ENCODE peak calls at places on chromosomes 13 and 19, in ten cellular contexts. T is body of pancreas, Y is tibial nerve, N is stomach, F is A549, D is sigmoid colon, G is breast epithelium, C is H54, Q is lower leg skin, I is NB4. V is an unnamed sample.

GRCh38 chr19:31530781-31531180 is 181.5 kb upstream of the TSHZ3 start:
- DNase-seq in T (no peak), Y (no peak), N (no peak), F (no peak), D (no peak), G (no peak), C (no peak), Q (no peak), I (no peak), V (no peak)

GRCh38 chr19:55463583-55464031 is 944 bp downstream of the C19orf85 start:
- DNase-seq in T (no peak), Y (no peak), N (no peak), F (no peak), D (no peak), G (no peak), C (no peak), Q (no peak), I (no peak), V (no peak)

GRCh38 chr19:35822579-35822978 is 9.9 kb upstream of the PRODH2 start:
- DNase-seq in T (no peak), Y (no peak), N (no peak), F (no peak), D (no peak), G (no peak), C (no peak), Q (no peak), I (peak), V (no peak)

GRCh38 chr19:12790628-12791344 is 500 bp upstream of the JUNB start:
- DNase-seq in T (no peak), Y (no peak), N (no peak), F (no peak), D (no peak), G (no peak), C (no peak), Q (peak), I (no peak), V (no peak)

GRCh38 chr13:68588623-68589022 is 1358.5 kb upstream of the PCDH9 start:
- DNase-seq in T (no peak), Y (no peak), N (no peak), F (no peak), D (no peak), G (no peak), C (no peak), Q (no peak), I (peak), V (no peak)

GRCh38 chr19:39917561-39918182 is 16.8 kb downstream of the FCGBP start:
- DNase-seq in T (no peak), Y (no peak), N (peak), F (no peak), D (no peak), G (no peak), C (no peak), Q (no peak), I (no peak), V (no peak)

GRCh38 chr19:5621311-5621944 is 1.1 kb downstream of the SAFB2 start:
- DNase-seq in T (peak), Y (no peak), N (peak), F (no peak), D (peak), G (peak), C (no peak), Q (peak), I (no peak), V (peak)

GRCh38 chr13:28494861-28495585 is at the start of gene FLT1:
- DNase-seq in T (peak), Y (no peak), N (peak), F (no peak), D (no peak), G (no peak), C (no peak), Q (no peak), I (peak), V (no peak)

GRCh38 chr19:4310247-4311121 is 6.1 kb downstream of the FSD1 start:
- DNase-seq in T (no peak), Y (no peak), N (no peak), F (no peak), D (no peak), G (no peak), C (no peak), Q (no peak), I (no peak), V (no peak)

GRCh38 chr19:2097330-2098327 is 914 bp downstream of the IZUMO4 start:
- DNase-seq in T (peak), Y (no peak), N (no peak), F (no peak), D (peak), G (no peak), C (no peak), Q (no peak), I (no peak), V (peak)

DNA sequence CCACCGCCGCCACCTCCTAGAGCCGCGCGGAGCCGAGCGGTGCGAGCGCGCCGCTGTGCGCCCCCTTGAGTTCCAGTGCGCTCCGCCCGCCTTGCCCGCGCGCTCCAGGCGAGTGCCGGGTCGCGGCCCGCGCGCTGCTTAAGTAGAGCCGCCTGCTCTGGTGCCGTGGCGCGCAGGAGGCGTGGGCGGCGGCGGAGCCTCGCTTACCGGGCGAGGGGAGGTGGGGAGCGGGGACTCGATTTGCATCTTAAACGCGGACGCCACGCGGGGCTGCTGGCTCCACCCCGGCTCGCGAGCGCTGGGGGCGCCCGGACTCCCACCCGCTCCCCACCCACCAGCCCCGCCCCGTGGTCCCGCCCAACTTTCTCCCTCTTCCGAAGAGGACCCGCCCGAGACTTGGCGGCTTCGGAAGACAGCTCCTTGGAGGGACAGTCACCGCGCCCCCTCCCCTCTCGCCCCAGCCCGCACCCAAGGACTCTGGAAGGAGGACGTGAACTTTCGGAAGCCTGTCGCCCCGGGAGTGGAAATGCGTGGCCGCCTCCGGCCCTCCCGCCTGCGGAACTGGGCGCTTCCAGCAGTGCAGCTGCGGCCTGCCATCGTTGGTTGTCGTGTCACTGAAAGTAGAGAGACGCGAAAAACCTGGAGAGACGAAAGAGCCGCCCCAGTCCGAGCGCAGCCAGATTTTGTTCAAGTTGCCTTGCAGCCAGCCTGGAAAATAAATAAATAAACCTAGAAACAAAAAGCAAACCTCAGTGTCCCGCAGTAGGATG is at the start of gene KCTD12:
- DNase-seq in T (peak), Y (peak), N (peak), F (peak), D (peak), G (peak), C (peak), Q (peak), I (peak), V (peak)
- TF ChIP-seq POLR2A in T (peak), Y (peak), N (no peak), F (peak), D (peak), G (no peak), C (peak), Q (peak), I (no peak), V (peak)

DNA sequence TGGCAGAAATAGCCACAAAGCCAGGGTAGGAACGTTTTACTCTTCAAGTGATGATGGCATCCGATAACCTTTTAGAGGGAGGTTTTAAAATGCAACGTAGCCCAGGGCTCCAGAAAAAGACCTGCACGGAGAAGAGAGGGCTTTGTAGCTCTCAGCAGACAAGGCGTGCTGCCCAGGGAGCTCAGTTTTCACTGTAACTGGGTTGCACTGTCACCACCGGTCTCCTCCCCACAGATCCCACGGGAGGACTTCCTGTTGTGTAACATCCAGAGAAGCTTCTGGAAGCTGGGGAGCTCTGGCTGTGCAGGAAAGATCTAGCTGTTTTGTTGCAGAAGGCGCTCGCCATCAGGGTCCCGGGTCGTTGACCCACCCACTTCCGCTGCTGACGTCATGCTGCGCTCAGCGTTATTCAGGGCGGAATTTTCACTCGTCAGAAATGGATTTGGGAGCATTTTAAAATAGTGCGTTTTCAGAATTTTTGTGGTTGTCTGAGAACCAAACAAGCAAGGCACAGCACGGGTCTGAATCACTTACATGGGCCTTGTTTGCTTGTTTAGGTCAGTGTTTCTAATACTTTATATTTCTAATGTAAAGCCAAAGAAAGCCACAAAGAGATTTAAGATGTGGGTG is 50.8 kb downstream of the ATP11A start:
- DNase-seq in T (peak), Y (peak), N (peak), F (no peak), D (peak), G (peak), C (no peak), Q (peak), I (peak), V (no peak)
- TF ChIP-seq POLR2A in T (no peak), Y (no peak), N (no peak), F (no peak), D (no peak), G (no peak), C (no peak), Q (no peak), I (no peak), V (no peak)

DNA sequence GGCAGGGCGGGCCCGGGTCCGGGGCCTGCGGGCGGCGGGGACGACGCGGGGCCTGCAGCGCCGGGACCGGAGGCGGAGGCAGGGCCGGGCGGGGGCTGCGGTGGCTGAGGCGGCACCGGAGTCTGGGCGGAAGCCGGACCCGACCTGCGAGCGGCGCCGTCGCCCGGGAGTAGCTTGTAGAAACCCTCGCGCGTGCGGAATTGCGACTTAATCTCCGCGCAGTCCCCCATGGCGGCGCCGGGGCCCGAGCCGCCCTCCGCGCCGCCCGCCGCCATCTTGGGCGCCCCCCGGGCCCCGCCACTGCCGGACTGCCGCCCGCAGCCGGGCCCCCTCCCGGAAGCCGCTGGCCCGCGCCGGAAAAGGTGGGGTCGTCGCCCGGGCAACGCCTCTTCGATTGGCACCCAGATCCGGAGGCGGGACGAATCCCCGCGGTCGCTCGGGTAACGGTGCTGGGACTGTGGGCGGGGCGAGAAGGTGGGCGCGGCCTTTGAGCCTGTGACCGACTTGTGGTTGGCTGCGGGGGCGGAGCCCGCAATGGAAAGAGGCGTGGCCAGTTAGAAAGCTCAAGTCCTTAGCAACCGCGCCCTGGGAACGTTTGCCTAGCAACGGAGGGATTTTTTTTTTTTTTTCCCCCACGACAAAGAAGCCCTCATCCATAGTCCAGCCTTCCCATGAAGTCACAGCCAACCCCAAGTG is at the start of gene DMWD:
- DNase-seq in T (peak), Y (peak), N (peak), F (peak), D (peak), G (peak), C (peak), Q (peak), I (peak), V (peak)
- TF ChIP-seq POLR2A in T (peak), Y (peak), N (no peak), F (peak), D (no peak), G (no peak), C (peak), Q (no peak), I (peak), V (peak)

DNA sequence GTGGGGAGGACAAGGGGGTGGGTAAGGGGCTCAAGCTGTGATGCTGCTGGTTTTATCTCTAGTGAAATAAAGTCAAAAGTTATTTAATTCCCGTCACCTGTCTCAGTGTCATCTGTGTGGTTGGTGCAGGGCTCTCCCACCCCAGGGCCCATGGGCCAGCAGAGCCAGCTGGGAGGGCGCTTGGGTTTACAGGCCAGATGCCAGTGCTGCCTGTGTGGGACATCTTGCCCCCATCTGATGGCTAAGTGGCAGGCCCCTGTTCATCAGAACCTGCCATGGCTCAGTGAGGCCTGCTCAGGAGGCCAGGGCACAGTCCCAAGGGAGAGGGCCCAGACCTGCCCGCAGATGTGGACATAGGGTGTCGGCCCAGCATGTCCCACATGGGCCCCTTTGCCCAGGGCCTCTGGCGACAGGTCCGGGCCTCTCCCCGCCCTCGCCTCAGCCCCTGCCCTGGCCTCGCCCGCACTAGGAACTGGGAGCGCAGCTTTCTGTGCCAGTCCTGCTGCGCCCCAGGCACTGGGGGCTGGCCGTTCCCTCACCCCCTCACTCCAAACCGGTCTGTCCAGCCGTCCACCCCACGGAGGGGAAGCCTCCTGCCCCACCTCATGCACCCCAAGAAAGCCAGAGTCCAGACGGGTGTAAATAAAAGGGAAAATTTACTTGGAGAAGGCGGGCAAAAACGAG is 5.3 kb downstream of the ZNF296 start:
- DNase-seq in T (no peak), Y (no peak), N (peak), F (no peak), D (no peak), G (peak), C (no peak), Q (no peak), I (no peak), V (peak)
- TF ChIP-seq POLR2A in T (no peak), Y (no peak), N (no peak), F (no peak), D (no peak), G (no peak), C (no peak), Q (no peak), I (no peak), V (no peak)

GRCh38 chr19:47499863-47500830 is 14.7 kb downstream of the NAPA start:
- DNase-seq in T (no peak), Y (no peak), N (peak), F (no peak), D (no peak), G (no peak), C (no peak), Q (no peak), I (no peak), V (peak)
- TF ChIP-seq POLR2A in T (no peak), Y (no peak), N (no peak), F (no peak), D (no peak), G (no peak), C (no peak), Q (no peak), I (no peak), V (no peak)

DNA sequence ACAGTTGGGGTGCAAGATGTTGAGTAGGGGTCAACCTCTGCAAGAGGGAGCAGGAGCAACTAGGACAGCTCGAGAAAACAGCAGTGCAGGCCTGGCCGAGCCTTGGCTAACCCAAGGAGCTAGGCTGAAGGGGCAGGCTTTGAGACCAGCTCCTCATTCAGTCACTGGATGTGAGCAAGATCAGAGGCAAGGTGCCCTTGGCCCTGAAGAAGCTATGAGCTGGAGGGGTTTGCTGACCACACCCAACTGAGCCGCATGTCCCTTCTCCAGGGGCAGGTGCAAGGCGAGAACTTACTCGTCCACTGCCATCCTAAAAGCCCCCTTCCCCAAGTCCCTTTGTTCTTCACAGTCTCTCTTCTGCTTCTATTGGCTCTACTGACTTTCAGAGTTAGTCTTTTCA is 126.1 kb upstream of the UBL3 start:
- DNase-seq in T (no peak), Y (no peak), N (no peak), F (no peak), D (no peak), G (no peak), C (no peak), Q (no peak), I (no peak), V (no peak)
- TF ChIP-seq POLR2A in T (no peak), Y (no peak), N (no peak), F (no peak), D (no peak), G (no peak), C (no peak), Q (no peak), I (no peak), V (no peak)

GRCh38 chr13:23579072-23579885 is 9.1 kb downstream of the TNFRSF19 start:
- DNase-seq in T (peak), Y (peak), N (peak), F (peak), D (peak), G (peak), C (peak), Q (peak), I (peak), V (peak)
- TF ChIP-seq POLR2A in T (peak), Y (peak), N (no peak), F (peak), D (peak), G (peak), C (no peak), Q (peak), I (peak), V (peak)

GRCh38 chr19:13932911-13933393 is 5.3 kb downstream of the PODNL1 start:
- DNase-seq in T (no peak), Y (no peak), N (no peak), F (no peak), D (no peak), G (no peak), C (no peak), Q (no peak), I (no peak), V (no peak)
- TF ChIP-seq POLR2A in T (no peak), Y (no peak), N (no peak), F (no peak), D (no peak), G (no peak), C (no peak), Q (no peak), I (no peak), V (no peak)

DNA sequence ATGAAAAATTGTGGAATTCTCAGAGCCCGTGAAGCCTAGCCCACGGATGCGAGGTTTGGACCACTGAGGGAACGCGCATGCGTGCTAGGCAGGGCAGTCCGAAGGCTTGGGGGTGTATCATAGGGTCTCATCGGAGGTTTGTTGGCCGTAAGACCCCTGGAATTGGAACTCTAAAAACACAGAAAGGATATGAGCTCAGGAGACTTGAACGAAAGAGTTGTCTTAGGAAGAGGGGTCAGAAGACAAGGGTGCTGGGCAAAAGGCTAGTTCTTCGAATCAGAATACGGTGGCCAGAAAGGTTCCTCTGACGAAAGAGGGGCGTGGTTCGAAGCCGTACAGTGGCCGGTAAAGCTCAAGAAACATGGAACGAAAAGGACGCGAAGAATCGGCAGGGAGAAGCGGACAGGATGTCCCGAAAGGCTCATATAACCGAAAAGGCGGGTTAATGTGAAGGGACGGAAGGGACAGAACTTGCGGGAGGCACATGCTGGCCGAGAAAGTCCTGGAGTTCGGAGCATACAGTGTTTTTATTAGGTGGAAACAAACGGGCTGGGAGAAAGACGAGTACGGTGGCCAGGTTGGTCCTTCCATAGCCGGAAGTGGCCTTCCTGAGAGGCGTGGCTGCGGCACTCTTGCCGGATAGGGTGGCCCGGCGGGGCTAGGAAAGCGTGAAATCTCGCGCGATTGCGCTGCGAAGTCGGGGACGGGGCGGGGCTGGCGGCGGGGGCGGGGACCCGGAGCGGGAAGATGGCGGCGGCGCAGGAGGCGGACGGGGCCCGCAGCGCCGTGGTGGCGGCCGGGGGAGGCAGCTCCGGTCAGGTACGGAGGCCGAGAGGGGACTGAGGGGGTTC is at the start of gene CLPTM1:
- DNase-seq in T (peak), Y (peak), N (peak), F (peak), D (peak), G (peak), C (peak), Q (peak), I (peak), V (peak)
- TF ChIP-seq POLR2A in T (peak), Y (peak), N (no peak), F (peak), D (peak), G (peak), C (peak), Q (peak), I (peak), V (peak)

V was measured in prostate gland.